ENCODE peak calls at places on chromosomes 12 and 14, in nine cellular contexts. V is body of pancreas, S is RWPE1, Y is neural crest cell, X is upper lobe of right lung, H is fibroblast of mammary gland, O is heart right ventricle, E is fibroblast of the aortic adventitia, T is NB4. I is an unnamed sample.

GRCh38 chr14:80538633-80539375 is 327.5 kb upstream of the DIO2 start:
- DNase-seq in V (no peak), E (no peak), X (no peak), T (no peak), H (no peak), S (no peak), Y (no peak), O (no peak), I (no peak)

GRCh38 chr12:48165089-48166031 is 8.0 kb upstream of the ASB8 start:
- DNase-seq in S (peak; percentile 64), T (peak; percentile 77), X (no peak), H (peak; percentile 70), O (no peak), Y (peak; percentile 52), E (peak; percentile 81), V (peak; percentile 26), I (no peak)

GRCh38 chr12:112408621-112409020 is 784 bp downstream of the RPL6 start:
- DNase-seq in S (peak; percentile 17), H (no peak), X (no peak), Y (no peak), O (no peak), T (peak; percentile 46), V (no peak), E (no peak), I (no peak)

GRCh38 chr14:52351191-52351560 is 37.1 kb downstream of the PTGER2 start:
- DNase-seq in T (no peak), V (no peak), E (peak; percentile 66), Y (no peak), S (no peak), H (peak; percentile 59), X (no peak), O (no peak), I (peak; percentile 20)

GRCh38 chr12:116906285-116906684 is 4.5 kb upstream of the FBXW8 start:
- DNase-seq in E (no peak), T (no peak), Y (no peak), S (no peak), H (no peak), X (no peak), O (no peak), V (no peak), I (no peak)

GRCh38 chr14:46580941-46581671 is 70.5 kb downstream of the RPL10L start:
- DNase-seq in Y (peak; percentile 53), E (no peak), X (no peak), O (no peak), S (no peak), V (peak; percentile 13), H (peak; percentile 41), T (peak; percentile 58), I (no peak)

GRCh38 chr14:67268456-67269115 is 27.4 kb downstream of the PALS1 start:
- DNase-seq in X (no peak), O (no peak), E (no peak), T (no peak), V (no peak), S (no peak), H (peak; percentile 10), Y (peak; percentile 18), I (no peak)

GRCh38 chr14:62626416-62626815 is 418.8 kb downstream of the KCNH5 start:
- DNase-seq in S (no peak), V (no peak), T (no peak), O (no peak), E (no peak), X (no peak), H (no peak), Y (no peak), I (no peak)

GRCh38 chr14:91996951-91997371 is 42.9 kb downstream of the TRIP11 start:
- DNase-seq in X (no peak), V (no peak), E (peak; percentile 91), T (peak; percentile 62), H (peak; percentile 96), Y (no peak), O (no peak), S (peak; percentile 52), I (no peak)

GRCh38 chr12:13204428-13204827 is 7.9 kb downstream of the EMP1 start:
- DNase-seq in V (no peak), Y (no peak), O (no peak), X (no peak), E (peak; percentile 59), H (peak; percentile 78), S (no peak), T (no peak), I (no peak)

GRCh38 chr12:55188974-55189556 is 31.8 kb upstream of the OR10A7 start:
- DNase-seq in Y (peak; percentile 69), H (peak; percentile 80), X (no peak), E (peak; percentile 86), O (no peak), T (peak; percentile 82), S (peak; percentile 53), V (peak; percentile 30), I (no peak)

DNA sequence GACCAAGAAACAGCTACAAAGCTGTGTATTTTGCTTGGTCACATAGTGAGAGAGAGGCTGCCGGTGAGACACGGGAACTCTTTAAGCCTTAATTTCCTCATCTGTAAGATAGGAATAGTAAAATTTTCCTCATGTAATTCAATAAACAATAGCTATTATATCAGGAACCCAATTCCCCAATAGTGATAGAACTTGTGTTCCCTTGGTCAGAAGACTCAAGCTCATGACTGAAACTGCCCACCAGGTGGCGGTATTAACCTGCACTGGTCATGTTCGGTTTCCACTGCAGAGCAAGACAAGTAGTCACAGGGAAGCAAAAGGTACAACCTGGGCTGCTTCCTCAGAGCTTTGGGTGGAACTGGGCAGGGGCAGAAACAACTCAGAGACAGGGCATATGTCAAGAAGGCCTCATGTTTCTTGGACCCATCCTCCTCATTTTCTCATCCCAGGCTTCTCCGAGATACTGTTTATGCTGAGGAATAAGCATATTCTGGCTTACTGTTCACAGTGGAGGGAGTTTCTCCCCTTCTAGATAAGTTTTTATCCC is 4.2 kb upstream of the AJUBA start:
- DNase-seq in E (peak; percentile 92), H (peak; percentile 88), X (peak; percentile 83), V (peak; percentile 91), Y (peak; percentile 93), T (peak; percentile 87), S (peak; percentile 75), O (peak; percentile 77), I (peak; percentile 93)
- TF ChIP-seq CTCF in E (peak; percentile 85), H (peak; percentile 95), X (peak; percentile 93), V (peak; percentile 89), Y (peak; percentile 93), T (peak; percentile 86), S (peak; percentile 93), O (peak; percentile 90), I (peak; percentile 95)

DNA sequence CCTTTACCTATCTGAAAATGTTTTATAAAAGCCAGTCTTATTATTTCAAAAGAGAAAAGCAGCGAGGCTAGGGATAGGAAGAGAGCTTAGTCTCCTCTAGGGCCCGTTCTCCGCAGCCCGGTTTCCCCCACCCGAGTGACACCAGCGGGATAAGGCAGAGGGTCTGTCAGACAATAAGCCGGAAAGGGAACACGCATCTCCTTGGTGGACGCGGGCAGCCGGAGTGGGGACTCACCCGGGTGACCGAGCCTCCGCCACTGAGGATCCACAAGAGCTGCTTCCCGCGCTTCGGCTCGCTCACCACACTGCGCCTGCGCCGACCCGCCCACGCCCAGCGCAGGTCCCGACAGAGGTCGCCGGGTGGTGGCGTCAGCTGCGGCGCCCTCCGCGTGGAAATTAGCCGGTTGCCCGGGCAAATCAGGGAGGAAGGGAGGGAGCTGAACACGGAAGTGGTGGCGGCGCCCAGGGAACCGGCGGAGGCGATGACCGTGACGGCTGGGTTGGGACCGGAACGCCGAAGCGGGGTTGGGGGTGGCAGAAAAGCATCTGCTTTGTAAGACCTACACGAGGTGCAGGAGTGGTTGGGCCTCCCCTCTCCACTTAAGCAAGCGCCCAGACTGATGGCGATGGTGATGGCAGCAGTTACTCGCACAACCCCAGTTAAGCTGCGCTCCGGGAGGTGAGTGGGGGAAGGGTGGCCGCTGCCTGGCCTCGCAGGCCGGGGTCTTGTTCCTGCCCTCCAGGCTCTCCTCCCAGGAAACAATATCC is at the start of the genes SOCS4 and WDHD1:
- DNase-seq in T (peak; percentile 96), Y (peak; percentile 91), H (peak; percentile 88), X (peak; percentile 98), V (peak; percentile 95), O (peak; percentile 97), S (peak; percentile 93), E (peak; percentile 88), I (peak; percentile 94)
- TF ChIP-seq CTCF in T (no peak), Y (no peak), H (no peak), X (peak; percentile 17), V (no peak), O (peak; percentile 55), S (no peak), E (no peak), I (no peak)

GRCh38 chr12:40106655-40107054 is 774 bp upstream of the SLC2A13 start:
- DNase-seq in S (no peak), Y (no peak), V (no peak), X (no peak), H (no peak), T (no peak), E (peak; percentile 3), O (no peak), I (no peak)

GRCh38 chr12:40104461-40105264 is 1.2 kb downstream of the SLC2A13 start:
- DNase-seq in S (peak; percentile 4), O (no peak), Y (no peak), H (no peak), X (peak; percentile 64), T (no peak), V (peak; percentile 27), E (peak; percentile 6), I (peak; percentile 18)

GRCh38 chr12:40106202-40106533 is 287 bp upstream of the SLC2A13 start:
- DNase-seq in Y (no peak), T (no peak), X (no peak), V (no peak), S (no peak), H (no peak), O (no peak), E (no peak), I (no peak)

GRCh38 chr12:40105265-40105514 is 691 bp downstream of the SLC2A13 start:
- DNase-seq in T (no peak), H (peak; percentile 33), O (no peak), S (no peak), E (peak; percentile 20), V (peak; percentile 51), X (no peak), Y (peak; percentile 49), I (peak; percentile 37)

DNA sequence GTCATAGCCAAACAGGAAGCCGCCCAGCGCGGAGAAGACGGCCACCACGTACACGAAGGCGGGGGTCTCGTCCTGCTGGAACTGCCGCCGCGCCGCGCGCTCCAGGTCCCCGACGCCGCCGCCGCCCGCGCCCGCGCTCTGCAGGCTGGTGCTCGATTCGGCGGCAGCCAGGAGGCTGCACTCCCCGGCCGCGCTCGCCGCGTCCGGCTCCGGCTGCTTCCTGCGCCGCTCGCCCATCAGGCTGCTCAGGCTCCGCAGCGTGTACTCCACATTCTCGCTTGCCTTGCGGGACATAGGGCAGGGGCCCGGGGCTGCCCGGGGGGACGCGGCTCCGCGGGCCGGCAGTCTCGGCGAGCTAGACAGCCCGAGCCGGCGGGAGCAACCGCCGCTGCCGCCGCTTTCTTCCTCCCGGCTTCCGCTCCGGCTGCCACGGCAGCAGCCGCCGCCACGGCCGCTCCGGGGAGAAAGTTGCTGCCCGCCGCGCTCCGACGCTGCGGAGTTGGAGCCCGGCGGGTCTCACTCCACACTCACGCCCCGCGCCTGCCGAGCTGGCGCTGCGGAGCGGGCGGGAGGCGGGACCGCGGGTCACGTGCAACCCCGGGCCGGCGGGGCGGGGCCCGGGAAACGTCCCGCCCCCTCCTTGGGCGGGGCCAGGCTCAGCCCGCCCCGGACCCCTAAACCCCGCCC is at the start of gene SLC2A13:
- DNase-seq in X (peak; percentile 89), V (peak; percentile 83), T (peak; percentile 88), O (peak; percentile 84), S (peak; percentile 82), Y (peak; percentile 56), E (peak; percentile 56), H (peak; percentile 53), I (peak; percentile 66)
- TF ChIP-seq CTCF in X (no peak), V (no peak), T (no peak), O (no peak), S (no peak), Y (no peak), E (no peak), H (no peak), I (no peak)

GRCh38 chr12:108768591-108769500 is 37.5 kb upstream of the CORO1C start:
- DNase-seq in Y (peak; percentile 23), T (peak; percentile 37), V (peak; percentile 67), O (peak; percentile 64), E (no peak), S (peak; percentile 35), H (no peak), X (peak; percentile 83), I (no peak)
- TF ChIP-seq CTCF in Y (no peak), T (no peak), V (no peak), O (no peak), E (no peak), S (no peak), H (no peak), X (no peak), I (no peak)

I was measured in uterus.